ENCODE peak calls at places on chromosomes 5 and 9, in six cellular contexts. G is gastrocnemius medialis; M is CD4-positive, alpha-beta T cell; X is hepatocyte; B is neural crest cell; E is activated T-helper 9 cell treated with anti-CD3 and anti-CD28 coated beads, Interleukin-2, amount 50 U/mL, for 16 hours. Z is an unnamed sample.

GRCh38 chr5:164357405-164358033 is 852.1 kb downstream of the MAT2B start:
- DNase-seq in G (no peak), M (no peak), X (no peak), B (no peak), E (no peak), Z (no peak)

GRCh38 chr5:57291903-57292302 is 118.0 kb downstream of the GPBP1 start:
- DNase-seq in G (no peak), M (no peak), X (no peak), B (no peak), E (no peak), Z (no peak)

GRCh38 chr5:60178101-60178500 is 284.6 kb upstream of the PDE4D start:
- DNase-seq in G (no peak), M (no peak), X (no peak), B (no peak), E (no peak), Z (peak; percentile 90)

GRCh38 chr5:172114875-172115422 is 73.1 kb downstream of the STK10 start:
- DNase-seq in G (no peak), M (peak; percentile 57), X (no peak), B (no peak), E (peak; percentile 67), Z (no peak)

GRCh38 chr5:53071738-53072137 is 37.8 kb downstream of the MOCS2 start:
- DNase-seq in G (no peak), M (no peak), X (no peak), B (no peak), E (no peak), Z (no peak)

GRCh38 chr9:128355451-128355850 is 15.1 kb downstream of the SLC27A4 start:
- DNase-seq in G (no peak), M (no peak), X (no peak), B (no peak), E (no peak), Z (no peak)

GRCh38 chr9:116342071-116342470 is 188.5 kb downstream of the PAPPA start:
- DNase-seq in G (no peak), M (no peak), X (no peak), B (no peak), E (no peak), Z (no peak)

GRCh38 chr9:90874194-90874593 is 72.6 kb downstream of the SYK start:
- DNase-seq in G (no peak), M (no peak), X (no peak), B (no peak), E (no peak), Z (no peak)

GRCh38 chr5:154944716-154945115 is 3.8 kb downstream of the MRPL22 start:
- DNase-seq in G (no peak), M (no peak), X (no peak), B (no peak), E (no peak), Z (no peak)

Z was measured in foreskin melanocyte.